ENCODE peak calls at places on chromosomes 4 and X, in five cellular contexts. One of them, this sample, is unnamed.

GRCh38 chrX:150813922-150814321 is 84.5 kb downstream of the CD99L2 start:
- DNase-seq in stimulated activated CD4-positive, alpha-beta T cell treated with anti-CD3 and anti-CD28 coated beads, Interleukin-15, amount 100 ng/mL, for 1 hour: no peak
- DNase-seq in NCI-H1092 treated with DMSO at 0.1 percent for 48 hours: no peak
- DNase-seq in dorsolateral prefrontal cortex: no peak
- DNase-seq in RWPE1: no peak
- DNase-seq in this sample: no peak

GRCh38 chr4:118076958-118077766 is 42.9 kb downstream of the NDST3 start:
- DNase-seq in stimulated activated CD4-positive, alpha-beta T cell treated with anti-CD3 and anti-CD28 coated beads, Interleukin-15, amount 100 ng/mL, for 1 hour: no peak
- DNase-seq in NCI-H1092 treated with DMSO at 0.1 percent for 48 hours: no peak
- DNase-seq in dorsolateral prefrontal cortex: no peak
- DNase-seq in RWPE1: no peak
- DNase-seq in this sample: no peak

GRCh38 chr4:126405369-126405982 is 1090.7 kb downstream of the FAT4 start:
- DNase-seq in stimulated activated CD4-positive, alpha-beta T cell treated with anti-CD3 and anti-CD28 coated beads, Interleukin-15, amount 100 ng/mL, for 1 hour: no peak
- DNase-seq in NCI-H1092 treated with DMSO at 0.1 percent for 48 hours: peak
- DNase-seq in dorsolateral prefrontal cortex: no peak
- DNase-seq in RWPE1: no peak
- DNase-seq in this sample: no peak

GRCh38 chrX:10939384-10939783 is 171.7 kb upstream of the HCCS start:
- DNase-seq in stimulated activated CD4-positive, alpha-beta T cell treated with anti-CD3 and anti-CD28 coated beads, Interleukin-15, amount 100 ng/mL, for 1 hour: no peak
- DNase-seq in NCI-H1092 treated with DMSO at 0.1 percent for 48 hours: no peak
- DNase-seq in dorsolateral prefrontal cortex: no peak
- DNase-seq in RWPE1: peak
- DNase-seq in this sample: no peak

GRCh38 chr4:158020734-158021346 is 152.0 kb downstream of the GASK1B start:
- DNase-seq in stimulated activated CD4-positive, alpha-beta T cell treated with anti-CD3 and anti-CD28 coated beads, Interleukin-15, amount 100 ng/mL, for 1 hour: no peak
- DNase-seq in NCI-H1092 treated with DMSO at 0.1 percent for 48 hours: no peak
- DNase-seq in dorsolateral prefrontal cortex: no peak
- DNase-seq in RWPE1: peak
- DNase-seq in this sample: no peak

GRCh38 chrX:29555465-29556091 is 659.8 kb upstream of the MAGEB2 start:
- DNase-seq in stimulated activated CD4-positive, alpha-beta T cell treated with anti-CD3 and anti-CD28 coated beads, Interleukin-15, amount 100 ng/mL, for 1 hour: no peak
- DNase-seq in NCI-H1092 treated with DMSO at 0.1 percent for 48 hours: no peak
- DNase-seq in dorsolateral prefrontal cortex: no peak
- DNase-seq in RWPE1: peak
- DNase-seq in this sample: no peak

GRCh38 chr4:74308215-74308614 is at the start of gene EPGN:
- DNase-seq in stimulated activated CD4-positive, alpha-beta T cell treated with anti-CD3 and anti-CD28 coated beads, Interleukin-15, amount 100 ng/mL, for 1 hour: no peak
- DNase-seq in NCI-H1092 treated with DMSO at 0.1 percent for 48 hours: no peak
- DNase-seq in dorsolateral prefrontal cortex: no peak
- DNase-seq in RWPE1: peak
- DNase-seq in this sample: no peak

GRCh38 chr4:77050962-77051361 is 24.8 kb downstream of the CCNI start:
- DNase-seq in stimulated activated CD4-positive, alpha-beta T cell treated with anti-CD3 and anti-CD28 coated beads, Interleukin-15, amount 100 ng/mL, for 1 hour: no peak
- DNase-seq in NCI-H1092 treated with DMSO at 0.1 percent for 48 hours: no peak
- DNase-seq in dorsolateral prefrontal cortex: no peak
- DNase-seq in RWPE1: no peak
- DNase-seq in this sample: no peak

GRCh38 chr4:142909908-142910307 is 63.8 kb upstream of the INPP4B start:
- DNase-seq in stimulated activated CD4-positive, alpha-beta T cell treated with anti-CD3 and anti-CD28 coated beads, Interleukin-15, amount 100 ng/mL, for 1 hour: no peak
- DNase-seq in NCI-H1092 treated with DMSO at 0.1 percent for 48 hours: no peak
- DNase-seq in dorsolateral prefrontal cortex: no peak
- DNase-seq in RWPE1: no peak
- DNase-seq in this sample: no peak

GRCh38 chr4:162360369-162361149 is 196.8 kb upstream of the FSTL5 start:
- DNase-seq in stimulated activated CD4-positive, alpha-beta T cell treated with anti-CD3 and anti-CD28 coated beads, Interleukin-15, amount 100 ng/mL, for 1 hour: no peak
- DNase-seq in NCI-H1092 treated with DMSO at 0.1 percent for 48 hours: no peak
- DNase-seq in dorsolateral prefrontal cortex: no peak
- DNase-seq in RWPE1: no peak
- DNase-seq in this sample: no peak

GRCh38 chr4:109395694-109396093 is 37.9 kb upstream of the SEC24B start:
- DNase-seq in stimulated activated CD4-positive, alpha-beta T cell treated with anti-CD3 and anti-CD28 coated beads, Interleukin-15, amount 100 ng/mL, for 1 hour: no peak
- DNase-seq in NCI-H1092 treated with DMSO at 0.1 percent for 48 hours: no peak
- DNase-seq in dorsolateral prefrontal cortex: no peak
- DNase-seq in RWPE1: no peak
- DNase-seq in this sample: no peak

GRCh38 chr4:12050357-12050756 is 621.7 kb upstream of the HS3ST1 start:
- DNase-seq in stimulated activated CD4-positive, alpha-beta T cell treated with anti-CD3 and anti-CD28 coated beads, Interleukin-15, amount 100 ng/mL, for 1 hour: no peak
- DNase-seq in NCI-H1092 treated with DMSO at 0.1 percent for 48 hours: no peak
- DNase-seq in dorsolateral prefrontal cortex: no peak
- DNase-seq in RWPE1: no peak
- DNase-seq in this sample: no peak

GRCh38 chr4:138111462-138112000 is 130.6 kb downstream of the SLC7A11 start:
- DNase-seq in stimulated activated CD4-positive, alpha-beta T cell treated with anti-CD3 and anti-CD28 coated beads, Interleukin-15, amount 100 ng/mL, for 1 hour: no peak
- DNase-seq in NCI-H1092 treated with DMSO at 0.1 percent for 48 hours: no peak
- DNase-seq in dorsolateral prefrontal cortex: no peak
- DNase-seq in RWPE1: no peak
- DNase-seq in this sample: no peak

GRCh38 chr4:106864231-106864630 is 171.9 kb downstream of the DKK2 start:
- DNase-seq in stimulated activated CD4-positive, alpha-beta T cell treated with anti-CD3 and anti-CD28 coated beads, Interleukin-15, amount 100 ng/mL, for 1 hour: no peak
- DNase-seq in NCI-H1092 treated with DMSO at 0.1 percent for 48 hours: no peak
- DNase-seq in dorsolateral prefrontal cortex: no peak
- DNase-seq in RWPE1: no peak
- DNase-seq in this sample: no peak

GRCh38 chr4:114659386-114660008 is 60.9 kb downstream of the UGT8 start:
- DNase-seq in stimulated activated CD4-positive, alpha-beta T cell treated with anti-CD3 and anti-CD28 coated beads, Interleukin-15, amount 100 ng/mL, for 1 hour: no peak
- DNase-seq in NCI-H1092 treated with DMSO at 0.1 percent for 48 hours: peak
- DNase-seq in dorsolateral prefrontal cortex: peak
- DNase-seq in RWPE1: peak
- DNase-seq in this sample: no peak

GRCh38 chr4:3486556-3487270 is 23.6 kb downstream of the DOK7 start:
- DNase-seq in stimulated activated CD4-positive, alpha-beta T cell treated with anti-CD3 and anti-CD28 coated beads, Interleukin-15, amount 100 ng/mL, for 1 hour: no peak
- DNase-seq in NCI-H1092 treated with DMSO at 0.1 percent for 48 hours: no peak
- DNase-seq in dorsolateral prefrontal cortex: peak
- DNase-seq in RWPE1: no peak
- DNase-seq in this sample: no peak

GRCh38 chrX:2794336-2794735 is 34.4 kb upstream of the GYG2 start:
- DNase-seq in stimulated activated CD4-positive, alpha-beta T cell treated with anti-CD3 and anti-CD28 coated beads, Interleukin-15, amount 100 ng/mL, for 1 hour: no peak
- DNase-seq in NCI-H1092 treated with DMSO at 0.1 percent for 48 hours: no peak
- DNase-seq in dorsolateral prefrontal cortex: no peak
- DNase-seq in RWPE1: no peak
- DNase-seq in this sample: no peak

GRCh38 chrX:109914114-109914849 is 88.6 kb upstream of the TMEM164 start:
- DNase-seq in stimulated activated CD4-positive, alpha-beta T cell treated with anti-CD3 and anti-CD28 coated beads, Interleukin-15, amount 100 ng/mL, for 1 hour: no peak
- DNase-seq in NCI-H1092 treated with DMSO at 0.1 percent for 48 hours: no peak
- DNase-seq in dorsolateral prefrontal cortex: no peak
- DNase-seq in RWPE1: no peak
- DNase-seq in this sample: no peak

This sample was measured in heart right ventricle.